ENCODE peak calls at places on chromosomes 7 and 10, in six cellular contexts. One of them, this sample, is unnamed.

GRCh38 chr7:572013-572667 is 52.5 kb upstream of the PDGFA start:
- DNase-seq in GM12891: no peak
- DNase-seq in K562: no peak
- DNase-seq in HepG2: no peak
- DNase-seq in H1: no peak
- DNase-seq in GM12878: no peak
- DNase-seq in this sample: no peak

GRCh38 chr10:79088613-79089355 is 20.0 kb downstream of the ZMIZ1 start:
- DNase-seq in GM12891: no peak
- DNase-seq in K562: no peak
- DNase-seq in HepG2: no peak
- DNase-seq in H1: no peak
- DNase-seq in GM12878: no peak
- DNase-seq in this sample: no peak

GRCh38 chr7:124655990-124656389 is 109.6 kb downstream of the GPR37 start:
- DNase-seq in GM12891: no peak
- DNase-seq in K562: no peak
- DNase-seq in HepG2: no peak
- DNase-seq in H1: no peak
- DNase-seq in GM12878: no peak
- DNase-seq in this sample: no peak

GRCh38 chr7:44631458-44632115 is 25.2 kb downstream of the OGDH start:
- DNase-seq in GM12891: no peak
- DNase-seq in K562: no peak
- DNase-seq in HepG2: no peak
- DNase-seq in H1: no peak
- DNase-seq in GM12878: no peak
- DNase-seq in this sample: no peak

GRCh38 chr10:132994371-132994796 is 52.0 kb upstream of the CFAP46 start:
- DNase-seq in GM12891: no peak
- DNase-seq in K562: no peak
- DNase-seq in HepG2: no peak
- DNase-seq in H1: no peak
- DNase-seq in GM12878: no peak
- DNase-seq in this sample: no peak

GRCh38 chr10:70124918-70125317 is 7.7 kb downstream of the AIFM2 start:
- DNase-seq in GM12891: no peak
- DNase-seq in K562: no peak
- DNase-seq in HepG2: no peak
- DNase-seq in H1: no peak
- DNase-seq in GM12878: no peak
- DNase-seq in this sample: no peak

GRCh38 chr7:6367701-6368211 is 80.0 kb downstream of the DAGLB start:
- DNase-seq in GM12891: no peak
- DNase-seq in K562: no peak
- DNase-seq in HepG2: no peak
- DNase-seq in H1: no peak
- DNase-seq in GM12878: no peak
- DNase-seq in this sample: no peak

GRCh38 chr7:70416611-70417010 is 715.3 kb upstream of the GALNT17 start:
- DNase-seq in GM12891: no peak
- DNase-seq in K562: no peak
- DNase-seq in HepG2: no peak
- DNase-seq in H1: no peak
- DNase-seq in GM12878: no peak
- DNase-seq in this sample: no peak

GRCh38 chr7:2082357-2083038 is 150.2 kb downstream of the MAD1L1 start:
- DNase-seq in GM12891: no peak
- DNase-seq in K562: no peak
- DNase-seq in HepG2: no peak
- DNase-seq in H1: no peak
- DNase-seq in GM12878: no peak
- DNase-seq in this sample: no peak

GRCh38 chr10:110572862-110573261 is 5.4 kb downstream of the SMC3 start:
- DNase-seq in GM12891: no peak
- DNase-seq in K562: no peak
- DNase-seq in HepG2: no peak
- DNase-seq in H1: no peak
- DNase-seq in GM12878: no peak
- DNase-seq in this sample: no peak

GRCh38 chr7:103447073-103447960 is 1.3 kb upstream of the SLC26A5 start:
- DNase-seq in GM12891: peak; percentile 42
- DNase-seq in K562: peak; percentile 82
- DNase-seq in HepG2: peak; percentile 44
- DNase-seq in H1: peak; percentile 74
- DNase-seq in GM12878: no peak
- DNase-seq in this sample: peak; percentile 27

GRCh38 chr10:118595598-118596425 is at the start of gene PRLHR:
- DNase-seq in GM12891: no peak
- DNase-seq in K562: peak; percentile 18
- DNase-seq in HepG2: no peak
- DNase-seq in H1: peak; percentile 90
- DNase-seq in GM12878: no peak
- DNase-seq in this sample: no peak

GRCh38 chr10:84184517-84184916 is 9.8 kb upstream of the CDHR1 start:
- DNase-seq in GM12891: no peak
- DNase-seq in K562: no peak
- DNase-seq in HepG2: no peak
- DNase-seq in H1: no peak
- DNase-seq in GM12878: no peak
- DNase-seq in this sample: no peak

GRCh38 chr10:44689368-44689767 is 221.8 kb upstream of the TMEM72 start:
- DNase-seq in GM12891: no peak
- DNase-seq in K562: no peak
- DNase-seq in HepG2: no peak
- DNase-seq in H1: no peak
- DNase-seq in GM12878: no peak
- DNase-seq in this sample: no peak

GRCh38 chr10:75040576-75040975 is 70.9 kb upstream of the SAMD8 start:
- DNase-seq in GM12891: no peak
- DNase-seq in K562: no peak
- DNase-seq in HepG2: no peak
- DNase-seq in H1: no peak
- DNase-seq in GM12878: no peak
- DNase-seq in this sample: no peak

GRCh38 chr10:35493196-35494118 is 111.7 kb upstream of the GJD4 start:
- DNase-seq in GM12891: no peak
- DNase-seq in K562: no peak
- DNase-seq in HepG2: no peak
- DNase-seq in H1: no peak
- DNase-seq in GM12878: no peak
- DNase-seq in this sample: no peak

GRCh38 chr7:80335473-80336232 is 176.2 kb downstream of the GNAT3 start:
- DNase-seq in GM12891: no peak
- DNase-seq in K562: no peak
- DNase-seq in HepG2: no peak
- DNase-seq in H1: no peak
- DNase-seq in GM12878: no peak
- DNase-seq in this sample: no peak

GRCh38 chr7:89666436-89666835 is 487.8 kb upstream of the STEAP1 start:
- DNase-seq in GM12891: no peak
- DNase-seq in K562: no peak
- DNase-seq in HepG2: no peak
- DNase-seq in H1: no peak
- DNase-seq in GM12878: no peak
- DNase-seq in this sample: no peak

GRCh38 chr10:70367195-70367796 is 15.1 kb downstream of the LRRC20 start:
- DNase-seq in GM12891: no peak
- DNase-seq in K562: no peak
- DNase-seq in HepG2: no peak
- DNase-seq in H1: no peak
- DNase-seq in GM12878: no peak
- DNase-seq in this sample: no peak

GRCh38 chr7:111763221-111763791 is 201.0 kb upstream of the IMMP2L start:
- DNase-seq in GM12891: peak; percentile 13
- DNase-seq in K562: peak; percentile 61
- DNase-seq in HepG2: peak; percentile 42
- DNase-seq in H1: no peak
- DNase-seq in GM12878: no peak
- DNase-seq in this sample: no peak

GRCh38 chr10:82394987-82395386 is 520.0 kb downstream of the NRG3 start:
- DNase-seq in GM12891: no peak
- DNase-seq in K562: no peak
- DNase-seq in HepG2: no peak
- DNase-seq in H1: no peak
- DNase-seq in GM12878: no peak
- DNase-seq in this sample: no peak

GRCh38 chr10:118594392-118595063 is 920 bp downstream of the PRLHR start:
- DNase-seq in GM12891: no peak
- DNase-seq in K562: peak; percentile 22
- DNase-seq in HepG2: no peak
- DNase-seq in H1: peak; percentile 90
- DNase-seq in GM12878: no peak
- DNase-seq in this sample: peak; percentile 25

GRCh38 chr10:88838766-88839165 is 12.9 kb downstream of the ANKRD22 start:
- DNase-seq in GM12891: no peak
- DNase-seq in K562: no peak
- DNase-seq in HepG2: no peak
- DNase-seq in H1: no peak
- DNase-seq in GM12878: no peak
- DNase-seq in this sample: no peak

GRCh38 chr7:80135306-80136104 is 874 bp downstream of the GNAI1 start:
- DNase-seq in GM12891: no peak
- DNase-seq in K562: no peak
- DNase-seq in HepG2: no peak
- DNase-seq in H1: no peak
- DNase-seq in GM12878: no peak
- DNase-seq in this sample: peak; percentile 15

GRCh38 chr7:153567426-153567825 is 484.8 kb upstream of the DPP6 start:
- DNase-seq in GM12891: no peak
- DNase-seq in K562: no peak
- DNase-seq in HepG2: no peak
- DNase-seq in H1: no peak
- DNase-seq in GM12878: no peak
- DNase-seq in this sample: no peak

GRCh38 chr10:89184638-89185037 is 22.5 kb downstream of the CH25H start:
- DNase-seq in GM12891: no peak
- DNase-seq in K562: no peak
- DNase-seq in HepG2: no peak
- DNase-seq in H1: no peak
- DNase-seq in GM12878: no peak
- DNase-seq in this sample: no peak

GRCh38 chr10:78617633-78618032 is 451.1 kb upstream of the ZMIZ1 start:
- DNase-seq in GM12891: no peak
- DNase-seq in K562: no peak
- DNase-seq in HepG2: no peak
- DNase-seq in H1: no peak
- DNase-seq in GM12878: no peak
- DNase-seq in this sample: no peak

GRCh38 chr7:96855139-96855538 is 145.5 kb upstream of the SEM1 start:
- DNase-seq in GM12891: no peak
- DNase-seq in K562: no peak
- DNase-seq in HepG2: no peak
- DNase-seq in H1: no peak
- DNase-seq in GM12878: no peak
- DNase-seq in this sample: no peak

GRCh38 chr7:91149518-91149917 is 114.7 kb upstream of the FZD1 start:
- DNase-seq in GM12891: no peak
- DNase-seq in K562: no peak
- DNase-seq in HepG2: no peak
- DNase-seq in H1: no peak
- DNase-seq in GM12878: no peak
- DNase-seq in this sample: no peak

GRCh38 chr7:94087664-94088352 is 83.7 kb upstream of the BET1 start:
- DNase-seq in GM12891: peak; percentile 26
- DNase-seq in K562: peak; percentile 57
- DNase-seq in HepG2: peak; percentile 48
- DNase-seq in H1: peak; percentile 54
- DNase-seq in GM12878: peak; percentile 66
- DNase-seq in this sample: peak; percentile 26
- TF ChIP-seq TAF1 in GM12891: no peak
- TF ChIP-seq TAF1 in K562: no peak
- TF ChIP-seq TAF1 in HepG2: no peak
- TF ChIP-seq TAF1 in H1: no peak
- TF ChIP-seq TAF1 in GM12878: no peak
- TF ChIP-seq TAF1 in this sample: no peak

GRCh38 chr10:73908853-73909611 is 1.9 kb upstream of the PLAU start:
- DNase-seq in GM12891: no peak
- DNase-seq in K562: peak; percentile 74
- DNase-seq in HepG2: peak; percentile 35
- DNase-seq in H1: no peak
- DNase-seq in GM12878: peak; percentile 63
- DNase-seq in this sample: no peak
- TF ChIP-seq POLR2A in GM12891: no peak
- TF ChIP-seq POLR2A in K562: no peak
- TF ChIP-seq POLR2A in HepG2: no peak
- TF ChIP-seq POLR2A in H1: no peak
- TF ChIP-seq POLR2A in GM12878: no peak
- TF ChIP-seq POLR2A in this sample: no peak

DNA sequence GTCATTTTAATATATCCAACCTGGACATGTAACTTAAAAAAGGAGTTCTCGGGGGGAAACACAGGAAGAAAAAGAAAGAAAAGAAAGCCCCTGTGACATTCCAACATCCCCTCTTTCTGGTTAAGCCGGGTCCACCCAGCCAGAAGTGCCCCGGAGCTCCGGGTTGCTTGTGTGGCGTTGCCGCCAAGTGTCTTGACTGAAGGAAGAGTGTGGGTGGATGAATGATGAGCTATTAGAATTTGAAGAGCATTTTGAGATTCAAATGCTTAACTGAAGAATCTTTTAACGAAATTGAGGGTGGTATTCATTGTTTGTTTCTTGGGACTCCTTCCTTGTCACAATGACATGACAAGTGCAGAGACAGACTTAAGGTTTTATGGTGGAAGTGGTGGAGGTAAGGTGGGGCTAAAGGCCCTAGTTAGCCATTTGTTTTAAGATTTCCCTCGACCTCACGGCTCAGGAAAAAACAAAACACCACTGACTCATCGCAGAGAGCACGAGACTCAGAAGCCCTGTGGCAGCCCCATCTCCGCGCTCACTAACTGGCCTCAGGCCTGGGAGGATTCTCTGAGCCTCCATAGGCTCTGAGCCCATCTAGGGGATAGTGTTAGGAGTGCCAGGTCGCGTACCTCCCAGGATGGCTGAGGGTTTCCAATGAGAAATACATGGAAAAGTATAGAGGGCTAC is 1.8 kb upstream of the GLI3 start:
- DNase-seq in GM12891: no peak
- DNase-seq in K562: peak; percentile 11
- DNase-seq in HepG2: no peak
- DNase-seq in H1: no peak
- DNase-seq in GM12878: no peak
- DNase-seq in this sample: no peak
- TF ChIP-seq TAF1 in GM12891: no peak
- TF ChIP-seq TAF1 in K562: no peak
- TF ChIP-seq TAF1 in HepG2: no peak
- TF ChIP-seq TAF1 in H1: no peak
- TF ChIP-seq TAF1 in GM12878: no peak
- TF ChIP-seq TAF1 in this sample: no peak

DNA sequence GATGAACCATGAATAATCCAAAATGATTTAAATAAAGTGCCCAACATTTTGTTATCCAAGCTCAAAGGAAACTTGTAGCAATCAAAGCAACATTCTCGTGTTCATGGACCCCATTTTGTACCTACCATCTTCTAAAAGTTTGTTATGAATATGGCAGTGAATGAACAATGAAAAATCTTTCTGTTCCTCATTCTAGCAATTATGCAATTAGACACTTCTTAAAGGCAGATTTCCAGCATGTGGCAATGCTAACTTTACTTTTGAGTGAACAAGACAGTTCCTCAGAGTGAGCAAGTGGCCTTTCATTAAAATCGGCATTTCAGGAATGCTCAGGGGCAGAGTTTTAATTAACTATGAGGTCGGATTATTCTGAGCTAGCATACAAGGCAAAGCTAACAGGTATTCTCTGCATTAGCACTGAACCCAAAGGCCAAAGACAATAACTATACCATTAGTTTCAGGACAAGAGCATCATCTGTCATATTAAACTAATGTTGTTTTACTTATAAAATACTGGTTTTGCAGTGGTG is 48.4 kb upstream of the NFE2L3 start:
- DNase-seq in GM12891: no peak
- DNase-seq in K562: no peak
- DNase-seq in HepG2: no peak
- DNase-seq in H1: no peak
- DNase-seq in GM12878: no peak
- DNase-seq in this sample: no peak
- TF ChIP-seq POLR2A in GM12891: no peak
- TF ChIP-seq POLR2A in K562: no peak
- TF ChIP-seq POLR2A in HepG2: no peak
- TF ChIP-seq POLR2A in H1: no peak
- TF ChIP-seq POLR2A in GM12878: no peak
- TF ChIP-seq POLR2A in this sample: no peak

This sample was measured in GM12892.